ENCODE peak calls at places on chromosomes 5 and 9, in four cellular contexts. E is pancreas, S is aorta, D is GM23338. V is an unnamed sample.

GRCh38 chr5:65981969-65982368 is 55.6 kb downstream of the ERBIN start:
- DNase-seq in E (no peak), D (no peak), S (no peak), V (no peak)

GRCh38 chr9:87776481-87777373 is 50.8 kb downstream of the CTSL start:
- DNase-seq in D (no peak), S (no peak), E (no peak), V (no peak)

GRCh38 chr9:38249587-38250210 is 142.8 kb upstream of the ALDH1B1 start:
- DNase-seq in E (no peak), S (no peak), D (no peak), V (no peak)

GRCh38 chr9:137034709-137035506 is 3.0 kb upstream of the FUT7 start:
- DNase-seq in S (peak; percentile 94), D (peak; percentile 93), E (peak; percentile 86), V (peak; percentile 98)

GRCh38 chr5:7018144-7018543 is 304.9 kb downstream of the TENT4A start:
- DNase-seq in E (no peak), D (no peak), S (no peak), V (no peak)

GRCh38 chr5:62144395-62145022 is 161.5 kb upstream of the KIF2A start:
- DNase-seq in D (no peak), S (no peak), E (peak; percentile 48), V (no peak)

GRCh38 chr9:112012026-112012902 is 115.7 kb downstream of the UGCG start:
- DNase-seq in E (peak; percentile 63), S (peak; percentile 85), D (no peak), V (no peak)

GRCh38 chr5:39605966-39606591 is 181.3 kb upstream of the DAB2 start:
- DNase-seq in D (no peak), E (no peak), S (no peak), V (no peak)

GRCh38 chr5:159052282-159053011 is 47.3 kb downstream of the EBF1 start:
- DNase-seq in E (no peak), S (no peak), D (peak; percentile 50), V (peak; percentile 22)

GRCh38 chr5:76351577-76351976 is 51.5 kb upstream of the IQGAP2 start:
- DNase-seq in E (no peak), S (no peak), D (no peak), V (no peak)

GRCh38 chr9:110030632-110031031 is 177.3 kb downstream of the C9orf152 start:
- DNase-seq in E (no peak), S (no peak), D (no peak), V (no peak)

GRCh38 chr9:119020730-119021333 is 348.4 kb downstream of the BRINP1 start:
- DNase-seq in D (peak; percentile 18), E (no peak), S (no peak), V (no peak)

GRCh38 chr9:125544474-125544873 is 162.5 kb downstream of the MAPKAP1 start:
- DNase-seq in E (no peak), D (no peak), S (no peak), V (no peak)

GRCh38 chr5:59791602-59792001 is 101.9 kb downstream of the PDE4D start:
- DNase-seq in S (no peak), D (no peak), E (no peak), V (no peak)

GRCh38 chr9:18747590-18747989 is 273.6 kb downstream of the ADAMTSL1 start:
- DNase-seq in E (no peak), D (no peak), S (no peak), V (no peak)

DNA sequence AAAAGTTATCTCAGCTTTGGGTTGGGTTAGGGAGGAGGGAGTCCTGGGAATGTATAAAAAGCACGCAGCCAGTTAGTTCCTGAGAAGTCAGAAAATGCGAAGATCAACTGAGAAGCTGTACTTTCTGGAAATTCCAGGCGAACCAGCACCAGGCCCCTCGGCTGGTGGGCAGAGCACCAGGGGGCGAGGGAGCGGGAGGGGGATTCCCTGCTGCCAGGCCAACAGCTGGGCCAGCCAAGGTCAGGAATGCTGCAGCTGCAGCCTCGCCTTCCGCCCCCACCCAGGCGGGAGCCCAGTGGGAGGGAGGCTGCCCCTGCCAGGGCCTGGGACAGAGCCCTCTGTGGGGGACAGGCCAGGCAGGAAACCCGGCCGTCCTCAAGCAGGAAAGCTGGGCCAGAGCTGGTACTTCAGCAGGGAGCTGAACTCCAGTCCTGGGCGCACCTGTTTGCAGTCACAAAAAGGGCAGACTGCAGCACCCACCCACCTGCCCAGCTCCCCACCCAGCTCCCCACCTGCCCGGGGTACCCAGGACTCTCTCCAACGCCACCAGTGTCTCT is 35.5 kb downstream of the VAV2 start:
- DNase-seq in D (peak; percentile 51), E (peak; percentile 78), S (peak; percentile 76), V (peak; percentile 91)
- H3K4me3 ChIP-seq in D (peak overlapping the region; percentile 41), E (no peak overlapping the region), S (no peak overlapping the region), V (no peak overlapping the region)

DNA sequence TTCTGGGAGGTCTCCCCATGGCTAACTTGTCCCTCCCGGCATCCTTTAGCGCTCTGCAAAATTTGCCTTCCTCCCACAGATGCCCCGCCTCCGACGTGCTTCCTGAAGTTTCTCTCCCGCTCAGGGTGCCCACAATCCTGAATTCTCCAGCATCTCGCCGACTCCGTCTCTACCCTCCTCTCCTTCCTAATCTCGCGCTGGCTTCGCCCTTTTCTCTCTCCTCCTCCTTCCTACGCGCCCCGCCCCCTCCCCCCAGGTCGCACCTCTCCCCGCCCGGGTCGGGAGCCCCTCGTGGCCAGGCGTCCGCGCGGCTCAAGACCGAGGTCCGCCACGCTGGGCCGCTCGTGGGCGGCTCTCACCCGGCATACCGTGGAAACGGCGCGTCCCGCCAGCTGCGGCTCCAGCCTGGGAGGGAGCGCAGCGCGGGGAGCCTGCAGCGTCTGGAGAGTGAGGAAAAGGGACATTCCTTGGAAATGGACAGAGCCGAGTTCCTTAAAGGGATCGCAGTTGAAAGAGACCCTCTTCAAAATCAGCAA is 4.8 kb upstream of the IRX2 start:
- DNase-seq in E (no peak), S (no peak), D (peak; percentile 95), V (peak; percentile 94)
- H3K4me3 ChIP-seq in E (no peak overlapping the region), S (peak overlapping the region; percentile 34), D (peak overlapping the region; percentile 95), V (peak overlapping the region; percentile 63)

GRCh38 chr9:15211994-15212501 is 95.0 kb downstream of the TTC39B start:
- DNase-seq in D (no peak), S (no peak), E (no peak), V (no peak)
- H3K4me3 ChIP-seq in D (no peak overlapping the region), S (no peak overlapping the region), E (no peak overlapping the region), V (no peak overlapping the region)

DNA sequence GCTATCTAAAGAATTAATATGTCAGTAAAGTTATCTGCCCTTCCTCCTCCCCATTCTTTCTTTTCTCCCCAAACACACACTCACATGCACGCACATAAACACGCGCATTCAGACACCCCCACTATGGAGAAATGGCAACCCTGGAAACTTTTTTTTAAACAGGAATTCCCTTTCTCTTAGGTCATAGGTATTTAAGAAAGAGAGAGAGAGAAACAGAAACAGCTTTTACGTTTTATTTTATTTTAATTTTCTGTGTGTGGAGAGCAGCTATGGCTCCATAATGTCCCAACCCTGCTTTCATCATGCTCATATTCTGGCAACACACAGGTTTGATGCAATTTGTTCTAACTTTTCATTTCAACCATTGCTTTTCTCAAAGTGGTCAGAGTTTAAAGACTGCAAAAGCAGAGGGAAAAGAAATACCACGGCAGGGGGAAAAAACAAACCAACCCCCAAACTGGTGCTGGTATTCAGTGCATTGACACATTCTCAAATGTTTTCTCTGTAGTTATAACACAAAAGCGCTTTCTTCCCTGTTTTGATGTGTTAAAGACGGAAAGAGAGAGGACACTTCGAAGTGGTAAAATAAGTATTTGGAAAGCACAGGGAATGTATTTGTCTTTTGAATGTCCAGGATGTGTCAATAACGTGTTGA is 126.0 kb upstream of the TMEM161B start:
- DNase-seq in E (no peak), D (peak; percentile 59), S (no peak), V (no peak)
- H3K4me3 ChIP-seq in E (no peak overlapping the region), D (peak overlapping the region; percentile 20), S (no peak overlapping the region), V (no peak overlapping the region)

DNA sequence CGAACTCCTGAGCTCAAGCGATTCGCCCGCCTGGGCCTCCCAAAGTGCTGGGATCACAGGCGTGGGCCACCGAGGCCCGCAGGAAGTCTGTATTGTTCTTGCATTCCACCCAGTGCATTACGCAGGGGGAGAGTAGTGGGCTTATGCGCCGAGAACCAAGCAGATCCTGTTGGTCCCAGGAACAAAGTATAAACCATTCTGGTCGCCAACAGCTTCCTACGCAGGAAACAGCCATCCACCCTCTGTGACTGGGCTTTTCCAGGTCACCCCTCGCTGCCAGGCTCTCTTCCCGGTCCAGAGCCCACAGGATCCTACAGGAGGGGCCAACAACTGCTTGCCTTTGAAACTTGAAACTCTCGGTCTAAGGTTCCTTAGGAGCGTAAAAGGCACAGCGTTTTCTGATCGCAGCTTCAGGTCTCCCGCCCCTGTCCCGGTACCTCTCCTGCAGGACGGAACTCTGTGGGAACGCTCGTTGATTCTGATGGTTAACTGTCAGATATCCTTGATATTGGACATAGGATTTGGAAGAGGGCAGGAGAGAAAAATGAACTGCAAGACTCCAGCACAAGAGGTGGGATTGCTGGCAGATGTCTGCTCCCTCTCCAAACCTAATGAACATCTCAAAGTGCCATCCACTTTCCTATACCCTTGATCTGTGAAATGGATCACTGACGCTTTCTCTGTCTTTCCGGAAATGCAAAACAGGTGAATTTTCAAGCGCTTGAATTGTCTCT is 4.2 kb upstream of the ANXA2R start:
- DNase-seq in S (peak; percentile 75), D (peak; percentile 81), E (no peak), V (no peak)
- H3K4me3 ChIP-seq in S (no peak overlapping the region), D (peak overlapping the region; percentile 49), E (no peak overlapping the region), V (peak overlapping the region; percentile 4)

DNA sequence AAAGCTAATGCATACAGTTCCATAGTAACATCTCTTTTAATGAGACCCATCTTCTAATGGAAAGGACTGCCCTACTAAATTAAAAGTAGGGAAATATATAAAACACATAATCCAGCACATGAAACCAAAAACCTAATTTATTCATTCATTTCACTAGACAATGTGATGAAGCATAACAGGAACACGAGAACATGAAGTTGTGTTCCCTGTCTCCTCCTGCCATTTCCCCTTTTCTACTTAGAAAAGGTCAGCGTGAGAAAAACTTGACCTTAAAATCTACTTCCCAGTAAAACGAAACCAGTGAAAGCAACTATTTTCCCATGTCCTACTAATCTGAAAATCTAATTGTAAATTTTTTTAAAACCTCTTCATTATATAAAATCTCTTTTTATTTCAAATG is 847.5 kb downstream of the TLE1 start:
- DNase-seq in S (no peak), D (no peak), E (no peak), V (no peak)
- H3K4me3 ChIP-seq in S (no peak overlapping the region), D (no peak overlapping the region), E (no peak overlapping the region), V (no peak overlapping the region)

GRCh38 chr5:109713453-109713852 is 23.7 kb downstream of the MAN2A1 start:
- DNase-seq in S (no peak), E (no peak), D (no peak), V (no peak)
- H3K4me3 ChIP-seq in S (no peak overlapping the region), E (no peak overlapping the region), D (no peak overlapping the region), V (no peak overlapping the region)

GRCh38 chr5:93582677-93583524 is at the start of gene NR2F1:
- DNase-seq in S (no peak), D (peak; percentile 93), E (peak; percentile 75), V (peak; percentile 76)

GRCh38 chr5:93581738-93582414 is 857 bp upstream of the NR2F1-AS1 start:
- DNase-seq in E (no peak), D (peak; percentile 73), S (no peak), V (no peak)

GRCh38 chr5:93584531-93585053 is 1.6 kb downstream of the NR2F1 start:
- DNase-seq in E (no peak), S (peak; percentile 77), D (peak; percentile 62), V (peak; percentile 82)

GRCh38 chr5:93583799-93584530 is 943 bp downstream of the NR2F1 start:
- DNase-seq in D (peak; percentile 73), S (peak; percentile 83), E (peak; percentile 60), V (peak; percentile 82)

DNA sequence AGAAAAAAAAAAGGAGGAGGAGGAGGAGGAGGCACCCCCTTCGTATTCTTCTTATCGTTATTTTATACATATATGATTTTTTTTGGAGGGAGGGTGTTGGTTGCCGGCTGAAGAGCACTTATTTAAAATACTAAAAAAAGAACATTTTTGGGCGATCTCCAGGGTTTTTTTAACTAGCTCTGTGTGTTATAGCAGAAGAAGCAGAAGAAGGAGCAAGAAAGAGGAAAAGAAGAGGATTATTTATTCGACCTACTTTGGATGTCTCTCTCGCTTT is 440 bp downstream of the NR2F1 start:
- DNase-seq in E (no peak), D (no peak), S (no peak), V (no peak)
- H3K4me3 ChIP-seq in E (peak overlapping the region; percentile 20), D (peak overlapping the region; percentile 46), S (peak overlapping the region; percentile 69), V (no peak overlapping the region)

GRCh38 chr9:92964981-92965758 is 17.8 kb downstream of the FGD3 start:
- DNase-seq in S (no peak), D (no peak), E (no peak), V (no peak)
- H3K4me3 ChIP-seq in S (no peak overlapping the region), D (no peak overlapping the region), E (no peak overlapping the region), V (no peak overlapping the region)

V was measured in H7.